ENCODE peak calls at places on chromosome 4, in five cellular contexts. R is right atrium auricular region, U is tibial nerve, S is tibial artery, H is heart right ventricle. Y is an unnamed sample.

GRCh38 chr4:4874254-4874653 is 14.8 kb downstream of the MSX1 start:
- DNase-seq in U (no peak), S (no peak), H (no peak), R (no peak), Y (no peak)

GRCh38 chr4:88728146-88728545 is 30.5 kb upstream of the NAP1L5 start:
- DNase-seq in S (peak), U (no peak), R (peak), H (peak), Y (no peak)

GRCh38 chr4:101192244-101192643 is 155.1 kb downstream of the PPP3CA start:
- DNase-seq in H (no peak), R (no peak), S (no peak), U (no peak), Y (no peak)

GRCh38 chr4:21470531-21470930 is 478.0 kb downstream of the KCNIP4 start:
- DNase-seq in S (no peak), H (no peak), U (no peak), R (no peak), Y (no peak)

GRCh38 chr4:157114671-157115070 is 38.7 kb downstream of the GLRB start:
- DNase-seq in S (no peak), H (no peak), R (no peak), U (no peak), Y (no peak)

GRCh38 chr4:37917388-37917787 is 26.5 kb downstream of the TBC1D1 start:
- DNase-seq in U (no peak), H (peak), S (no peak), R (no peak), Y (no peak)

GRCh38 chr4:114867291-114867690 is 246.1 kb downstream of the NDST4 start:
- DNase-seq in U (no peak), H (no peak), S (no peak), R (no peak), Y (no peak)

GRCh38 chr4:147823135-147823534 is 91.2 kb downstream of the ARHGAP10 start:
- DNase-seq in U (no peak), R (no peak), S (no peak), H (no peak), Y (no peak)

GRCh38 chr4:89492476-89493110 is 185.0 kb upstream of the GPRIN3 start:
- DNase-seq in R (no peak), H (no peak), U (no peak), S (no peak), Y (no peak)

GRCh38 chr4:121786221-121786620 is 14.9 kb upstream of the EXOSC9 start:
- DNase-seq in H (no peak), R (no peak), S (no peak), U (no peak), Y (no peak)

GRCh38 chr4:10096201-10096975 is 20.2 kb downstream of the WDR1 start:
- DNase-seq in H (peak), R (peak), S (peak), U (peak), Y (peak)

GRCh38 chr4:24557036-24558022 is 27.0 kb downstream of the DHX15 start:
- DNase-seq in H (no peak), R (no peak), S (no peak), U (no peak), Y (no peak)

GRCh38 chr4:143773998-143774898 is 73.8 kb upstream of the FREM3 start:
- DNase-seq in S (no peak), R (no peak), U (no peak), H (no peak), Y (no peak)

GRCh38 chr4:55830048-55830447 is 10.5 kb downstream of the EXOC1L start:
- DNase-seq in S (no peak), H (no peak), U (no peak), R (no peak), Y (no peak)

GRCh38 chr4:985123-985830 is 1.6 kb upstream of the IDUA start:
- DNase-seq in H (peak), R (peak), S (no peak), U (no peak), Y (no peak)

GRCh38 chr4:75919914-75920313 is 17.7 kb upstream of the PPEF2 start:
- DNase-seq in H (no peak), S (no peak), U (no peak), R (no peak), Y (peak)

GRCh38 chr4:101784957-101785356 is 5.6 kb upstream of the BANK1 start:
- DNase-seq in H (no peak), U (no peak), S (no peak), R (no peak), Y (no peak)

GRCh38 chr4:183300070-183300469 is 20.0 kb downstream of the CLDN22 start:
- DNase-seq in R (no peak), H (no peak), U (no peak), S (no peak), Y (no peak)

GRCh38 chr4:142407569-142407968 is 438.5 kb downstream of the INPP4B start:
- DNase-seq in R (no peak), S (no peak), H (no peak), U (no peak), Y (no peak)

GRCh38 chr4:158170691-158171455 is 2.0 kb downstream of the GASK1B start:
- DNase-seq in R (peak), S (peak), H (peak), U (peak), Y (peak)

GRCh38 chr4:67393699-67394281 is 151.5 kb downstream of the CENPC start:
- DNase-seq in S (no peak), R (no peak), U (no peak), H (no peak), Y (no peak)

GRCh38 chr4:144190009-144190408 is 49.5 kb upstream of the GYPA start:
- DNase-seq in H (no peak), U (no peak), R (no peak), S (no peak), Y (no peak)

GRCh38 chr4:38082424-38083374 is 122.5 kb downstream of the PTTG2 start:
- DNase-seq in S (no peak), R (no peak), H (no peak), U (no peak), Y (no peak)

GRCh38 chr4:136442447-136442846 is 1089.8 kb downstream of the PCDH18 start:
- DNase-seq in U (no peak), H (no peak), R (peak), S (no peak), Y (no peak)

GRCh38 chr4:146124023-146124680 is 51.4 kb upstream of the LSM6 start:
- DNase-seq in H (no peak), U (no peak), R (no peak), S (no peak), Y (no peak)

GRCh38 chr4:47913328-47913727 is 1.1 kb downstream of the NFXL1 start:
- DNase-seq in R (no peak), H (no peak), S (no peak), U (no peak), Y (no peak)

GRCh38 chr4:56434599-56435000 is 815 bp downstream of the PPAT start:
- DNase-seq in U (no peak), S (no peak), R (no peak), H (no peak), Y (peak)

GRCh38 chr4:150801833-150802232 is 213.3 kb downstream of the LRBA start:
- DNase-seq in U (no peak), S (no peak), R (no peak), H (no peak), Y (no peak)
- H3K27ac ChIP-seq in U (no peak), S (no peak), R (no peak), H (no peak), Y (no peak)

DNA sequence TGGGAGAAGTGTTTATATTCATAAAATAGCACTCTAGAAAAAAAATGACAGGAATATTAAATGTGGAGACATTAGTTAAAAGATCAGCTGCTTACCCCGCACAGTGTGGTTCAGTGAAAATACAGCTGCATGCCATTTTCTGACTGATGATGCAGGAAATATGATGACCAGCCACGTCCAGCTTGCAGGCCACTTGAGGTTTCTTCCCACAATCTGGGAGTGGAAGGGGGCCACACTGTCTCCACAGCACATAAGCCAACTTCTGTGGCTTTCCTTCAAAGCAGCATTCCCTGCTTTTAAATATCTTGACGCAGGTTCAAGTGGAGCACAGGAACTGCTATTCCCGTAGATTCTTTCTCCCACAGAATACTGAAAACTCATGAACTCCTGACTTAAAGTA is 173.4 kb upstream of the GALNT7 start:
- DNase-seq in R (no peak), U (no peak), S (no peak), H (no peak), Y (no peak)
- TF ChIP-seq CTCF in R (no peak), U (no peak), S (no peak), H (no peak), Y (no peak)

GRCh38 chr4:152045781-152046571 is 285.2 kb upstream of the GATB start:
- DNase-seq in U (no peak), S (no peak), H (peak), R (no peak), Y (no peak)
- H3K4me3 ChIP-seq in U (peak), S (peak), H (no peak), R (peak), Y (no peak)

DNA sequence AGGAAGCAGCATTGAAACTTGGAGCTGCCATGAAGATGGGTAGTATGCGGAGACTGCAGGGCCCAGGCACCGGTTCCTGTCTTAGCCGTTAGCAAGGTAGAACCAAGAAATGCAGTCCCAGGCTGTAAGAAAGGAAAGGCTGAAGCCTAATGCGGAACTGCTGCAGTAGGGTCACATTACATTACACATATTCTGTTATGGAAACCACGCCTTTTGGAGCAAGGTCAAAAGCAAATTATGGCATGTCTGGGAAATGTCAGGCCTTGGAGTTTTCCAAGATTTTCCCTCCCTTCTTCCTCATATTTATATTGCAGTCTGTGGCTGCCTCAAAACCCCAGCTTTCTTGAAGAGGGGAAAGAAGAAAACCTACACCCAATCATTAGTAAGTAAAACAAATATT is 204.8 kb upstream of the RASGEF1B start:
- DNase-seq in S (no peak), U (no peak), R (no peak), H (no peak), Y (no peak)
- H3K27ac ChIP-seq in S (no peak), U (no peak), R (peak), H (no peak), Y (no peak)

GRCh38 chr4:73251384-73251783 is 7.2 kb downstream of the ANKRD17 start:
- DNase-seq in R (no peak), S (no peak), H (no peak), U (no peak), Y (no peak)
- TF ChIP-seq CTCF in R (no peak), S (no peak), H (no peak), U (no peak), Y (no peak)

DNA sequence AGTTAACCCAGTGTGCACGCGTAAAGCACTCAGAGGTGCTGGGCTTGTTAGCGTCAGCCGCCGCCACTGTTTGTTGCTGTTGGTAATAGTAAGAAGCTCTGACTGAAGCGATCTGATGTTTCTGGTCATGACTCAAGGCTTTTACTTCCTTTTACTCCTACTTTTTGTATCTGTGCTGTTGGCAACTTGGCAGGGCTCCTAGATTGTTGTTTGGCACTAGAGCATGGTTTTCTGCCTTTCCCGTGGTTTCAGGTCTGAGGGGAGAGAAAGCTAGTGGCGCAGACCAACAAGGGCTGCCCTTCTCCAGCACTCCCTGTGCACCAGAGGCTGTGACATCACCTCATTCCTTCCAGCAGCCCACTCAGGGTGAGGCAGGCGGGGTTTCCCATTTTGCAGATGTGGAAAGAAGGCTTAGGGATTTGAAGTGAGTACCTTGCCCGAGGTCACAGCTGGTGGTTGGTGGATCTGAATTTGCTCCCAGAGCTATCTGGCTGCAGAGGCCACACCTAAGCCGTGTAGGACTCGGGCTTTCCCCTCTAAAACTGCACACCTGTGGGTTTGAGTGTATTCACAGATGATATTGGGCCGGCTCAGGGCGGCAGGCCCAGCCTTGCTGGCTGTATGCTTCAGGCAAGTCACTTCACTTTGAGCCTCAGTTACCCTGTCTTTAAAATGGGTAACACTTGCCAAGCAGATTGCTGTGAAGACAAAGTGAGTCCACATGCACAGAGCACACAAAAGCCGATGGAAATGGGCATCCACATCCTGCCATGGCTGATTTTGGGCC is 51.2 kb upstream of the TADA2B start:
- DNase-seq in U (no peak), H (no peak), S (no peak), R (no peak), Y (no peak)
- H3K4me3 ChIP-seq in U (peak), H (no peak), S (no peak), R (peak), Y (peak)

DNA sequence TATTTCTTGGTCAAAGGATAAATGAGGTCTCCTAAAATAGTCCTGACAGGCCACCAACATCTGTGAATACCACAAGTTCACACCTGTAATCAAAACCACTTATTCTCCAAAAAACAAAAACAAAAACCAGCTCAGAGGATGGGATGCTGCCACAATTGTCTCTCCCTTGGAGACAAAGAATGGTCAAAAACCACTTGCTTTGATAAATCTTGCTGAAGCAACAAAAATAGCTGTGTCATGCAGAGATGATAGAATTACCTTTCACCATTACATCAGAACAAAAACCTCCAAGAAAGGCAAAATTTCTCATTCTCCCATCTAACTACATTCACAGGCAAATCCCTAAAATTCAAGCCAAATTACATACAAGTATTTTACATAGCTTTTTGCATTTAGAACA is 180.4 kb downstream of the MAML3 start:
- DNase-seq in R (no peak), U (no peak), H (no peak), S (no peak), Y (no peak)
- H3K27ac ChIP-seq in R (no peak), U (no peak), H (no peak), S (peak), Y (no peak)